ENCODE peak calls at places on chromosome 11, in four cellular contexts. U is heart left ventricle, B is A549, N is IMR-90. R is an unnamed sample. For H3K4me1, the result is how much of the 10 kb centered on the place peaks cover.

GRCh38 chr11:34632105-34632780 is 11.3 kb downstream of the EHF start:
- DNase-seq in B (no peak), N (no peak), U (no peak), R (peak)

GRCh38 chr11:10350341-10350740 is 45.5 kb downstream of the ADM start:
- DNase-seq in U (no peak), N (peak), B (no peak), R (no peak)

GRCh38 chr11:44962464-44962863 is 11.8 kb upstream of the TP53I11 start:
- DNase-seq in B (no peak), N (no peak), U (no peak), R (no peak)

GRCh38 chr11:15923169-15923568 is 433.2 kb downstream of the SOX6 start:
- DNase-seq in B (no peak), U (no peak), N (no peak), R (no peak)

GRCh38 chr11:36065436-36065835 is 121.6 kb downstream of the LDLRAD3 start:
- DNase-seq in B (no peak), U (no peak), N (peak), R (no peak)

GRCh38 chr11:64762277-64762915 is 2.6 kb upstream of the PYGM start:
- DNase-seq in U (no peak), N (no peak), B (no peak), R (no peak)

GRCh38 chr11:9214765-9215164 is 50.4 kb downstream of the DENND5A start:
- DNase-seq in B (no peak), U (no peak), N (peak), R (no peak)

GRCh38 chr11:65655570-65656332 is 7.0 kb downstream of the RELA start:
- DNase-seq in B (no peak), N (no peak), U (no peak), R (no peak)

GRCh38 chr11:93017821-93018690 is 48.6 kb downstream of the MTNR1B start:
- DNase-seq in N (no peak), B (no peak), U (no peak), R (no peak)

GRCh38 chr11:64848779-64849599 is 4.5 kb upstream of the CDC42BPG start:
- DNase-seq in U (no peak), B (no peak), N (no peak), R (no peak)

DNA sequence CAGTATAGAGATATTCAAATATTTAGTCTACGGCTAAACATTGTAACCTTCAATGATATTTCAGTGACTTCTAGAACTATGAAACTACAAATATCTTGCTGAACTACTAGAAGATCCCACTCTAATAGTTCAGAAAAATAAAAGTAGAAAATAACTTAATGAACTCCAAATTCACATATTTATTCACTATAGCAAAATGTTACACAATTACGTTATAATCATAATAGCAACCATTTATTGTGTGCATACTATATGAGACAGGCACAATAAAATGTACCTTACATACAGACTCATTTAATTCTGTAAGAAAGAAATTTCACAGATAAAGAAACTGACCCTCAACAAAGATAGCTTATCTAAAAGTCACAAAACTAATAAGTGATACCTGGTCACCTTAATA is 57.9 kb downstream of the F2 start:
- DNase-seq in U (no peak), B (no peak), N (no peak), R (no peak)
- TF ChIP-seq POLR2A in U (no peak), B (no peak), N (no peak), R (no peak)

DNA sequence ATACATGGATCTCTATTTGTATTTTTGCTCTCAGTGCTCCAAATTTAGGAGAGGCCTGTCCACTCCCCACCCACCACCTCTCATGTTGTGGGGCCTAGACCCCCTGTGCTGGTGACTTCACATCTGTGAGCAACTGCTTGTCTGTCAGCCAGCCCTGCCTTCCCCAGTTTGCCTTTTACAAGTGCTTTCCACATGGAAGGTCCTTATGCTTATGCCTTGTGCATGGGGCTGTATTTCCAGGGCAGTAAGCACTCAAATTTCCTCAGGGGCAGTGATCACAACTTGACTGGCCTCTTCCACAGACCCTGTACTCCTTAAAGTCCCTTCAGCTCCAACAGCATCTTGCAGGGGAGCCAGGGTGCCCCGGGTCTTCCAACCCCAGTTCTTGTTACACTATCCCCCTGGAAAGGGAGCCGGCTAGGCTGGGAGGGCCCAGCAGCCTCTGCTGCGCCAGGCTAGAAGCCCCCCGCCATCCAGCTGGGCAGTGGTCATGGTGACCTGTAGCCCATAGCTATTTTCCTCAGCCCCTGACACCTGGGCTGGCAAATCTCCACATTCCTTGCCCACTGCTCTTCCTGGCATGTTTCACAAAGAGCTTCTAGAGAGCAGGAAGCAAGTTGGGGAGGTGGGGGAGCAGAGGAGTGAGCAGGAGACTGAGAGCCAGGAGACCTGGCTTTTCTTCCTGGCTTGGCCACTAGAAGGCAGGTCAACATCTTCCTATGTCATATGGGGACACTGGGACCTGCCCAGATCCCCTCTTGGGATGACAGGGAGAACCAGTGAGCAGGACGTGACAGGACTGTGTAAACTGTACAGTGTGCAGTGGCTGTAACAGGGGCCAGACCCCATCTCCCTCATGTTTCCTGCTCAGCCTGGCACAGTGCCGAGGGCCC is 29.7 kb downstream of the GDPD5 start:
- DNase-seq in B (no peak), N (no peak), U (no peak), R (no peak)
- TF ChIP-seq CTCF in B (peak), N (peak), U (no peak), R (no peak)

GRCh38 chr11:47506363-47506762 is 46.6 kb downstream of the CELF1 start:
- DNase-seq in B (no peak), U (no peak), N (peak), R (no peak)

GRCh38 chr11:47502767-47503166 is 50.2 kb downstream of the CELF1 start:
- DNase-seq in U (no peak), N (no peak), B (no peak), R (no peak)

GRCh38 chr11:47507016-47507631 is 45.8 kb downstream of the CELF1 start:
- DNase-seq in N (no peak), B (no peak), U (no peak), R (no peak)

GRCh38 chr11:47503227-47503626 is 49.7 kb downstream of the CELF1 start:
- DNase-seq in U (no peak), B (no peak), N (no peak), R (no peak)

DNA sequence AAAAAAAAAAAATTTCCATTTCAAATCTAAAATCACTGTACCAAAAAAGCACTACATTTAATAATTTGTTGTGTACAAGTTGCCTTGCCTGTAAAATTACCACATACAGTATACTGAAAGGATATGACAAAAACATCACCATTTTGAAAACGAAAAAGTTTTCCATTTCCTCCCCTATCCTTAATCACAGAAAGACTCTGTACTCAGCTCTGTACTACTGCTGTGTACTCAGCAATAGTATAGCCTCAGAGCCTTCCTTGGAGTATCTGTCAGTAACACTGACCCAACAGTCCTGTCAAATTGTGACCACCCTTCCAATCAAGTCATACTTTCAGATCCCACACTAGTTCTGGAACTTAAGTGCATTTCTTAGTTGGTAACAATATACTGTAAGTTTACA is 48.0 kb downstream of the CELF1 start:
- DNase-seq in B (no peak), N (no peak), U (no peak), R (no peak)
- H3K4me1 ChIP-seq in B (under half), N (under half), U (under half), R (under half)

GRCh38 chr11:33160147-33160546 is 1.1 kb downstream of the CSTF3 start:
- DNase-seq in B (no peak), N (peak), U (no peak), R (no peak)

GRCh38 chr11:33158596-33158995 is 2.7 kb downstream of the CSTF3 start:
- DNase-seq in N (no peak), B (no peak), U (no peak), R (no peak)

GRCh38 chr11:33160587-33160986 is 693 bp downstream of the CSTF3 start:
- DNase-seq in U (no peak), B (no peak), N (no peak), R (no peak)

GRCh38 chr11:33157103-33158027 is 3.9 kb downstream of the CSTF3 start:
- DNase-seq in N (no peak), U (no peak), B (no peak), R (no peak)

GRCh38 chr11:33161120-33162005 is at the start of gene CSTF3:
- DNase-seq in B (peak), N (peak), U (peak), R (peak)
- TF ChIP-seq POLR2A in B (peak), N (peak), U (no peak), R (peak)

DNA sequence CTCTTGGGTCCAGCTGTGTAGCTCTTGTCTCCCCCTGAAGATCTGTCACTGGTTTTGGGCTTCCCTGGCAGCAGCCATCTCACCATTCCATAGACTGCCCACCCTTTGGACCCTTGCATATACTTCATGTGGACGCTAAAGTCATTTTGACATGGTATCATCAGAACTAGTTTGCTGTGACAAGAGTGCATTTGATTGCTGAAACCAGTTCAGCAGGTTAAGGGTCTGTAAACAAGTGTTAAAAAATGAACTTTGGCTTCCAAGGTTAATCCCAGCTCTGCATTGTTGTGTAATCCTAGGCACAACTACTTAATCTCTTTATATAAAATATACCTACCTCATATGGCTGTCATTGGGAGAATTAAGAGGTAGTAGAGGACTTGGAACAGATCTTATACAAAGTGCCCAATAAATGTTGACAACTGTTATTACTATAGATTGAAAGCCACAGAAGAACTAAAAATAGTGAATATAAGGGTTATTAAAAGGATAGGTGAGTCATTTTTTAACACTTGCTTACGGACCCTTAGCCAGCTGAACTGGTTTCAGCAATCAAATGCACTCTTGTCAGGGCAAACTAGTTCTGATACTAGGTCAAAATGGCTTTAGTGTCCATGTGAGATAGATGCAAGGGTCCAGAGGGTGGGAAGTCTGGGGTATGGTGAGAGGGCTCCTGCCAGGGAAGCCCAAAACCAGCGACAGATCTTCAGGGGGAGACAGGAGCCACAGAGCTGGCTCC is 29.4 kb downstream of the CCDC90B start:
- DNase-seq in U (no peak), N (no peak), B (no peak), R (no peak)
- TF ChIP-seq CTCF in U (no peak), N (no peak), B (no peak), R (no peak)

GRCh38 chr11:77457340-77457739 is 16.6 kb downstream of the PAK1 start:
- DNase-seq in N (no peak), U (no peak), B (no peak), R (no peak)
- H3K4me1 ChIP-seq in N (under half), U (under half), B (under half), R (under half)

GRCh38 chr11:576791-577610 is 731 bp downstream of the PHRF1 start:
- DNase-seq in B (no peak), N (no peak), U (peak), R (no peak)

GRCh38 chr11:575996-576756 is at the start of gene PHRF1:
- DNase-seq in B (peak), U (peak), N (peak), R (peak)

GRCh38 chr11:577611-577894 is 1.3 kb downstream of the PHRF1 start:
- DNase-seq in B (no peak), N (no peak), U (no peak), R (no peak)

GRCh38 chr11:574632-575323 is 1.5 kb upstream of the PHRF1 start:
- DNase-seq in N (no peak), B (no peak), U (no peak), R (no peak)

GRCh38 chr11:575324-575995 is 810 bp upstream of the PHRF1 start:
- DNase-seq in N (no peak), U (peak), B (peak), R (no peak)
- TF ChIP-seq POLR2A in N (no peak), U (no peak), B (peak), R (peak)